ENCODE peak calls at places on chromosomes 1 and 21, in five cellular contexts. R, D, F, Q and E are unnamed samples.

GRCh38 chr1:88956003-88956402 is 36.4 kb downstream of the KYAT3 start:
- DNase-seq in Q (no peak), D (no peak), R (no peak), F (no peak), E (no peak)

GRCh38 chr1:23964790-23965740 is 5.4 kb downstream of the PNRC2 start:
- DNase-seq in R (no peak), D (no peak), F (peak; percentile 80), Q (no peak), E (peak; percentile 41)

GRCh38 chr1:30422251-30422650 is 301.1 kb downstream of the MATN1 start:
- DNase-seq in Q (no peak), D (no peak), R (peak; percentile 16), F (no peak), E (peak; percentile 49)

GRCh38 chr1:33640114-33640660 is 167.7 kb downstream of the ZSCAN20 start:
- DNase-seq in D (no peak), F (peak; percentile 2), R (no peak), Q (no peak), E (no peak)

GRCh38 chr1:185238447-185238846 is 78.6 kb downstream of the IVNS1ABP start:
- DNase-seq in F (no peak), R (no peak), Q (no peak), D (no peak), E (no peak)

GRCh38 chr1:11764519-11764918 is 2.5 kb downstream of the C1orf167 start:
- DNase-seq in Q (no peak), D (no peak), R (no peak), F (no peak), E (no peak)

GRCh38 chr1:47559944-47560695 is 122.3 kb downstream of the FOXD2 start:
- DNase-seq in D (no peak), R (no peak), F (no peak), Q (no peak), E (no peak)

GRCh38 chr1:17108786-17109185 is 10.5 kb downstream of the PADI2 start:
- DNase-seq in Q (no peak), F (no peak), R (no peak), D (no peak), E (no peak)

GRCh38 chr1:21596628-21597027 is 72.5 kb downstream of the RAP1GAP start:
- DNase-seq in R (no peak), D (no peak), F (no peak), Q (no peak), E (no peak)

GRCh38 chr1:170707959-170708666 is 44.2 kb downstream of the PRRX1 start:
- DNase-seq in F (peak; percentile 94), D (no peak), Q (no peak), R (no peak), E (peak; percentile 56)

GRCh38 chr1:73587080-73587479 is 610.9 kb downstream of the LRRIQ3 start:
- DNase-seq in Q (no peak), D (no peak), R (no peak), F (no peak), E (no peak)

GRCh38 chr1:55775007-55775406 is 559.8 kb upstream of the USP24 start:
- DNase-seq in Q (no peak), R (no peak), D (no peak), F (no peak), E (no peak)

GRCh38 chr1:42964032-42964812 is 5.6 kb upstream of the SLC2A1 start:
- DNase-seq in Q (no peak), R (no peak), F (no peak), D (no peak), E (no peak)

GRCh38 chr1:167708940-167709389 is 12.8 kb upstream of the MPZL1 start:
- DNase-seq in D (no peak), F (no peak), R (no peak), Q (no peak), E (no peak)

GRCh38 chr1:12244078-12244477 is 14.2 kb downstream of the VPS13D start:
- DNase-seq in Q (no peak), R (no peak), F (peak; percentile 27), D (no peak), E (no peak)

GRCh38 chr1:12157366-12158231 is 9.2 kb upstream of the TNFRSF1B start:
- DNase-seq in Q (no peak), R (no peak), F (no peak), D (no peak), E (peak; percentile 47)

GRCh38 chr21:32538147-32538792 is 47.1 kb downstream of the TCP10L start:
- DNase-seq in D (no peak), Q (no peak), R (peak; percentile 18), F (no peak), E (no peak)

GRCh38 chr1:218351617-218352438 is 6.7 kb downstream of the TGFB2 start:
- DNase-seq in R (peak; percentile 54), Q (no peak), F (peak; percentile 50), D (no peak), E (peak; percentile 39)

GRCh38 chr1:31891280-31891679 is 46.9 kb downstream of the PTP4A2 start:
- DNase-seq in Q (no peak), R (no peak), F (no peak), D (no peak), E (no peak)

GRCh38 chr1:61285371-61285885 is 203.1 kb downstream of the NFIA start:
- DNase-seq in F (no peak), D (no peak), Q (no peak), R (no peak), E (no peak)

GRCh38 chr1:227934476-227935313 is 13.0 kb downstream of the WNT9A start:
- DNase-seq in Q (no peak), D (no peak), R (no peak), F (peak; percentile 69), E (peak; percentile 96)

GRCh38 chr1:239930646-239931262 is 160.9 kb upstream of the FMN2 start:
- DNase-seq in R (no peak), Q (no peak), D (no peak), F (no peak), E (no peak)

GRCh38 chr1:107225706-107226105 is 84.9 kb downstream of the NTNG1 start:
- DNase-seq in R (no peak), D (no peak), Q (no peak), F (no peak), E (no peak)

GRCh38 chr1:229879746-229880145 is 187.3 kb upstream of the GALNT2 start:
- DNase-seq in Q (no peak), R (no peak), F (no peak), D (no peak), E (no peak)

GRCh38 chr1:15178571-15179484 is 25.3 kb downstream of the TMEM51 start:
- DNase-seq in F (peak; percentile 98), R (no peak), Q (no peak), D (no peak), E (no peak)

DNA sequence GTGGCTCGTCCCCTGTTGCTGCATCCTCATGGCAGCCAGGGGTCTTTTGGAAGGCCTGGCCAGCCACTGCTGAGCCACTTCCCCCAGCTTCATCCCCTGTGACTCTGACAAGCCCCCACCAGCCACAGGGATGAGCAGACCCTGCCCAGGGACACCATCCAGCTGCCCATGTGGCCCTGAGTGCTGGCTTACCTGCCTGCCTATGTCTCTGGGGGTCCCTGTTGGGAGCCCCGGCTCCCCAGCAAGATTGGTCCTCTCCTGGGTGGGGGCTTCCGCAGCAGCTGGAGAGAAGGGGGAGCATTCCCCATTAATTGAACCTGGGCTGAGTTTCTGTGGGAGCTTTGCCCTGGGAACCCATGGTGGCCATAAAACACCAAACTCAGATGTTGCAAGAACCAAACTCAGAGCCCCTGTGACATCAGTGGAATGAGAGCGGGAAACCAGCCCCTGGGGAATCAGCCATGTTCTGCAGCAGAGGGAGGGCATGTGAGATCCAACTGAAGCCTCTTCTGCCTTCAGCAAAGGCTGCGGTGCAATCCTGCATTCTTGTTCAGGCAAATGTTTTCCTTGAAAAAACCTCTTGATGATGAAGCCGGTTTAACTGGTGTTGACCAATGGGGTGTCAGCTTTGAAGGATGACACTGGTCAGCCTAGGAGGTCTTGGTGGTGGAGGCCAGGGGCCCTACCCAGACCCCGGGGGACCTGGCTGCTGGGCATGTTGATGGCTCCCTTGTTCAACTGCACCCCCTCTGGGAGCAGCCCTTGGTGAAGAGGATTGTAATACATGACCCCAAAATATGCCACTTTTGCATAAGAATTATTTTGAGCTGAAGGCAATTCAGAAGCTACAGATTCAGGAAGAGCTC is 28.3 kb upstream of the COL18A1 start:
- DNase-seq in Q (no peak), D (no peak), F (peak; percentile 50), R (no peak), E (no peak)
- H2AK5ac ChIP-seq in Q (peak overlapping the region; percentile 24), D (no peak overlapping the region), F (no peak overlapping the region), R (no peak overlapping the region), E (no peak overlapping the region)

DNA sequence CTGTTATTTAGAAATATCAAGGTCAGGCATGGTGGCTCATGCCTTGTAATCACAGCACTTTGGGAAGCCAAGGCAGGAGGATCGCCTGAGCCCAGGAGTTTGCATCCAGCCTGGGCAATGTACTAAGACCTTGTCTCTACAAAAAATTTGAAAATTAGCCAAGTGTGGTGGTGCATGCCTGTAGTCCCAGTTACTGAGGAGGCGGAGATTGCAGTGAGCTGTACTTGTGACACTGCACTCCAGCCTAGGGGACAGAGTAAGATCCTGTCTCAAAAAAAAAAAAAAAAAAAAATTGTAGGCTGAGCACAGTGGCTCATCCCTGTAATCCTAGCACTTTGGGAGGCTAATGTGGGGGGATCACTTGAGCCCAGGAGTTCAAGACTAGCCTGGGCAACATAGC is 45.3 kb downstream of the PIK3CD start:
- DNase-seq in R (no peak), F (no peak), Q (no peak), D (no peak), E (no peak)
- H2BK12ac ChIP-seq in R (no peak overlapping the region), F (no peak overlapping the region), Q (no peak overlapping the region), D (no peak overlapping the region), E (no peak overlapping the region)

GRCh38 chr1:178825167-178825566 is 45.7 kb downstream of the ANGPTL1 start:
- DNase-seq in R (no peak), Q (no peak), D (no peak), F (no peak), E (no peak)

GRCh38 chr1:178819123-178819522 is 51.8 kb downstream of the ANGPTL1 start:
- DNase-seq in Q (no peak), D (no peak), F (no peak), R (peak; percentile 32), E (no peak)

GRCh38 chr1:178818416-178818815 is 52.5 kb downstream of the ANGPTL1 start:
- DNase-seq in D (no peak), R (no peak), F (no peak), Q (no peak), E (no peak)

GRCh38 chr1:178821134-178821866 is 49.6 kb downstream of the ANGPTL1 start:
- DNase-seq in D (no peak), R (no peak), Q (no peak), F (no peak), E (no peak)
- H2BK5ac ChIP-seq in D (no peak overlapping the region), R (no peak overlapping the region), Q (no peak overlapping the region), F (no peak overlapping the region), E (no peak overlapping the region)

GRCh38 chr1:183238071-183238470 is 52.0 kb downstream of the LAMC2 start:
- DNase-seq in F (no peak), D (no peak), R (no peak), Q (no peak), E (peak; percentile 36)
- H2AK5ac ChIP-seq in F (no peak overlapping the region), D (no peak overlapping the region), R (no peak overlapping the region), Q (no peak overlapping the region), E (no peak overlapping the region)

GRCh38 chr1:68454534-68454933 is 4.8 kb upstream of the RPE65 start:
- DNase-seq in Q (no peak), R (no peak), F (no peak), D (no peak), E (no peak)
- H2BK12ac ChIP-seq in Q (no peak overlapping the region), R (no peak overlapping the region), F (no peak overlapping the region), D (no peak overlapping the region), E (no peak overlapping the region)

DNA sequence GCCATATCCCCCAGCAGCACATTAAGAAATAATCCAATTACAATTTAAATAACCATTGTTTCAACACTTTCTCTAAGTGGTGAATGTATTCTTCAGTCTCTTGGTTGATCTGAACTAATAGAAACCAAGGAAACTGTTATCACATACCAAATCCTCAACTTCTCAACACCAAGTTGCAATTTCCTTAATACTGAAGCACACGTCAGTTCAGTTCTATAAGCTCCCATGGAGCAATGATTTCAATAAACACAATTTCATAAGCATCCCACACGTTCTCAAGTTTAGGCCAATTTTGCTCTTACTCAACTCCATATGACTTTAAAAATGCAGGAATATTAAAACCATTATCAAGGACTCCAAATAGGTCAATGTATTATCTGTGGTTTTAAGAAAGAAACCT is 5.8 kb upstream of the ERG start:
- DNase-seq in R (no peak), Q (no peak), F (no peak), D (no peak), E (no peak)
- H2BK5ac ChIP-seq in R (no peak overlapping the region), Q (no peak overlapping the region), F (no peak overlapping the region), D (no peak overlapping the region), E (no peak overlapping the region)